ENCODE peak calls at places on chromosomes 3 and 15, in five cellular contexts. One of them, this sample, is unnamed. For H3K9me3, the result is how much of the 10 kb centered on the place peaks cover.

GRCh38 chr3:193207290-193207689 is 33.7 kb upstream of the PLAAT1 start:
- DNase-seq in prostate gland: no peak
- DNase-seq in transverse colon: no peak
- DNase-seq in effector memory CD4-positive, alpha-beta T cell: no peak
- DNase-seq in Karpas-422: no peak
- DNase-seq in this sample: no peak

GRCh38 chr3:147387550-147388394 is 18.6 kb downstream of the ZIC4 start:
- DNase-seq in prostate gland: no peak
- DNase-seq in transverse colon: no peak
- DNase-seq in effector memory CD4-positive, alpha-beta T cell: no peak
- DNase-seq in Karpas-422: no peak
- DNase-seq in this sample: no peak

GRCh38 chr3:27630892-27631291 is 91.2 kb downstream of the EOMES start:
- DNase-seq in prostate gland: no peak
- DNase-seq in transverse colon: no peak
- DNase-seq in effector memory CD4-positive, alpha-beta T cell: no peak
- DNase-seq in Karpas-422: no peak
- DNase-seq in this sample: peak

GRCh38 chr3:151976211-151977050 is 103.0 kb downstream of the SUCNR1 start:
- DNase-seq in prostate gland: no peak
- DNase-seq in transverse colon: no peak
- DNase-seq in effector memory CD4-positive, alpha-beta T cell: no peak
- DNase-seq in Karpas-422: no peak
- DNase-seq in this sample: peak

GRCh38 chr15:38623744-38624143 is 59.1 kb upstream of the RASGRP1 start:
- DNase-seq in prostate gland: no peak
- DNase-seq in transverse colon: no peak
- DNase-seq in effector memory CD4-positive, alpha-beta T cell: no peak
- DNase-seq in Karpas-422: no peak
- DNase-seq in this sample: no peak

GRCh38 chr15:83064859-83065258 is 2.2 kb downstream of the BTBD1 start:
- DNase-seq in prostate gland: no peak
- DNase-seq in transverse colon: no peak
- DNase-seq in effector memory CD4-positive, alpha-beta T cell: no peak
- DNase-seq in Karpas-422: no peak
- DNase-seq in this sample: no peak

GRCh38 chr15:36878745-36879262 is 221.5 kb downstream of the MEIS2 start:
- DNase-seq in prostate gland: no peak
- DNase-seq in transverse colon: no peak
- DNase-seq in effector memory CD4-positive, alpha-beta T cell: no peak
- DNase-seq in Karpas-422: no peak
- DNase-seq in this sample: no peak

GRCh38 chr3:76561494-76562242 is 478.2 kb upstream of the ROBO2 start:
- DNase-seq in prostate gland: no peak
- DNase-seq in transverse colon: no peak
- DNase-seq in effector memory CD4-positive, alpha-beta T cell: no peak
- DNase-seq in Karpas-422: no peak
- DNase-seq in this sample: no peak

GRCh38 chr3:73401058-73401457 is 223.7 kb downstream of the PDZRN3 start:
- DNase-seq in prostate gland: no peak
- DNase-seq in transverse colon: no peak
- DNase-seq in effector memory CD4-positive, alpha-beta T cell: no peak
- DNase-seq in Karpas-422: no peak
- DNase-seq in this sample: no peak

GRCh38 chr3:64612082-64612860 is 75.5 kb downstream of the ADAMTS9 start:
- DNase-seq in prostate gland: no peak
- DNase-seq in transverse colon: peak
- DNase-seq in effector memory CD4-positive, alpha-beta T cell: no peak
- DNase-seq in Karpas-422: no peak
- DNase-seq in this sample: no peak

GRCh38 chr3:40116478-40117162 is 192.9 kb upstream of the EIF1B start:
- DNase-seq in prostate gland: no peak
- DNase-seq in transverse colon: no peak
- DNase-seq in effector memory CD4-positive, alpha-beta T cell: no peak
- DNase-seq in Karpas-422: no peak
- DNase-seq in this sample: no peak

GRCh38 chr3:9783954-9784353 is 8.3 kb downstream of the TADA3 start:
- DNase-seq in prostate gland: no peak
- DNase-seq in transverse colon: no peak
- DNase-seq in effector memory CD4-positive, alpha-beta T cell: no peak
- DNase-seq in Karpas-422: no peak
- DNase-seq in this sample: no peak

GRCh38 chr3:139764936-139765335 is 87.2 kb upstream of the NMNAT3 start:
- DNase-seq in prostate gland: no peak
- DNase-seq in transverse colon: no peak
- DNase-seq in effector memory CD4-positive, alpha-beta T cell: no peak
- DNase-seq in Karpas-422: no peak
- DNase-seq in this sample: no peak

GRCh38 chr3:44862221-44862637 is 517 bp downstream of the TMEM42 start:
- DNase-seq in prostate gland: no peak
- DNase-seq in transverse colon: no peak
- DNase-seq in effector memory CD4-positive, alpha-beta T cell: no peak
- DNase-seq in Karpas-422: peak
- DNase-seq in this sample: no peak

GRCh38 chr15:97009036-97009555 is 678.6 kb downstream of the NR2F2 start:
- DNase-seq in prostate gland: no peak
- DNase-seq in transverse colon: no peak
- DNase-seq in effector memory CD4-positive, alpha-beta T cell: no peak
- DNase-seq in Karpas-422: no peak
- DNase-seq in this sample: no peak

GRCh38 chr3:122793568-122794416 is at the start of gene HSPBAP1:
- DNase-seq in prostate gland: peak
- DNase-seq in transverse colon: peak
- DNase-seq in effector memory CD4-positive, alpha-beta T cell: peak
- DNase-seq in Karpas-422: peak
- DNase-seq in this sample: peak

GRCh38 chr3:179739816-179740594 is 87.2 kb downstream of the USP13 start:
- DNase-seq in prostate gland: no peak
- DNase-seq in transverse colon: no peak
- DNase-seq in effector memory CD4-positive, alpha-beta T cell: no peak
- DNase-seq in Karpas-422: no peak
- DNase-seq in this sample: no peak

GRCh38 chr3:195580733-195581443 is 2.9 kb downstream of the APOD start:
- DNase-seq in prostate gland: no peak
- DNase-seq in transverse colon: no peak
- DNase-seq in effector memory CD4-positive, alpha-beta T cell: no peak
- DNase-seq in Karpas-422: no peak
- DNase-seq in this sample: peak

GRCh38 chr15:86362556-86362955 is 282.9 kb downstream of the AGBL1 start:
- DNase-seq in prostate gland: no peak
- DNase-seq in transverse colon: no peak
- DNase-seq in effector memory CD4-positive, alpha-beta T cell: no peak
- DNase-seq in Karpas-422: no peak
- DNase-seq in this sample: no peak

GRCh38 chr3:153400641-153401040 is 238.6 kb downstream of the RAP2B start:
- DNase-seq in prostate gland: no peak
- DNase-seq in transverse colon: no peak
- DNase-seq in effector memory CD4-positive, alpha-beta T cell: no peak
- DNase-seq in Karpas-422: no peak
- DNase-seq in this sample: no peak

GRCh38 chr3:110414851-110415250 is 656.8 kb upstream of the NECTIN3 start:
- DNase-seq in prostate gland: no peak
- DNase-seq in transverse colon: no peak
- DNase-seq in effector memory CD4-positive, alpha-beta T cell: no peak
- DNase-seq in Karpas-422: no peak
- DNase-seq in this sample: no peak

GRCh38 chr15:43187544-43188155 is 2.4 kb downstream of the CCNDBP1 start:
- DNase-seq in prostate gland: no peak
- DNase-seq in transverse colon: no peak
- DNase-seq in effector memory CD4-positive, alpha-beta T cell: no peak
- DNase-seq in Karpas-422: peak
- DNase-seq in this sample: no peak

GRCh38 chr3:129100274-129100673 is 21.3 kb downstream of the RAB43 start:
- DNase-seq in prostate gland: no peak
- DNase-seq in transverse colon: no peak
- DNase-seq in effector memory CD4-positive, alpha-beta T cell: no peak
- DNase-seq in Karpas-422: no peak
- DNase-seq in this sample: no peak

GRCh38 chr3:119899178-119899511 is 117.2 kb downstream of the NR1I2 start:
- DNase-seq in prostate gland: no peak
- DNase-seq in transverse colon: no peak
- DNase-seq in effector memory CD4-positive, alpha-beta T cell: no peak
- DNase-seq in Karpas-422: no peak
- DNase-seq in this sample: no peak

GRCh38 chr3:123099331-123100191 is 32.7 kb downstream of the PDIA5 start:
- DNase-seq in prostate gland: no peak
- DNase-seq in transverse colon: no peak
- DNase-seq in effector memory CD4-positive, alpha-beta T cell: no peak
- DNase-seq in Karpas-422: no peak
- DNase-seq in this sample: no peak

GRCh38 chr3:195441971-195442572 is 748 bp downstream of the ACAP2 start:
- DNase-seq in prostate gland: peak
- DNase-seq in transverse colon: peak
- DNase-seq in effector memory CD4-positive, alpha-beta T cell: peak
- DNase-seq in Karpas-422: peak
- DNase-seq in this sample: peak

GRCh38 chr15:29093065-29093435 is 176.6 kb downstream of the NSMCE3 start:
- DNase-seq in prostate gland: no peak
- DNase-seq in transverse colon: no peak
- DNase-seq in effector memory CD4-positive, alpha-beta T cell: no peak
- DNase-seq in Karpas-422: no peak
- DNase-seq in this sample: no peak

GRCh38 chr15:90268415-90268814 is 2.9 kb downstream of the NGRN start:
- DNase-seq in prostate gland: no peak
- DNase-seq in transverse colon: no peak
- DNase-seq in effector memory CD4-positive, alpha-beta T cell: no peak
- DNase-seq in Karpas-422: no peak
- DNase-seq in this sample: no peak

GRCh38 chr3:193912621-193913178 is 223.2 kb upstream of the HES1 start:
- DNase-seq in prostate gland: no peak
- DNase-seq in transverse colon: no peak
- DNase-seq in effector memory CD4-positive, alpha-beta T cell: no peak
- DNase-seq in Karpas-422: no peak
- DNase-seq in this sample: no peak

GRCh38 chr15:90087454-90088154 is 14.7 kb downstream of the IDH2 start:
- DNase-seq in prostate gland: no peak
- DNase-seq in transverse colon: peak
- DNase-seq in effector memory CD4-positive, alpha-beta T cell: no peak
- DNase-seq in Karpas-422: peak
- DNase-seq in this sample: no peak

GRCh38 chr15:63374686-63375520 is 6.7 kb downstream of the CA12 start:
- DNase-seq in prostate gland: no peak
- DNase-seq in transverse colon: no peak
- DNase-seq in effector memory CD4-positive, alpha-beta T cell: no peak
- DNase-seq in Karpas-422: no peak
- DNase-seq in this sample: peak

GRCh38 chr15:77030928-77031375 is 36.0 kb downstream of the PSTPIP1 start:
- DNase-seq in prostate gland: no peak
- DNase-seq in transverse colon: peak
- DNase-seq in effector memory CD4-positive, alpha-beta T cell: no peak
- DNase-seq in Karpas-422: no peak
- DNase-seq in this sample: no peak

GRCh38 chr15:77030042-77030927 is 35.4 kb downstream of the PSTPIP1 start:
- DNase-seq in prostate gland: no peak
- DNase-seq in transverse colon: peak
- DNase-seq in effector memory CD4-positive, alpha-beta T cell: no peak
- DNase-seq in Karpas-422: no peak
- DNase-seq in this sample: no peak

GRCh38 chr15:77032647-77033416 is 37.9 kb downstream of the PSTPIP1 start:
- DNase-seq in prostate gland: no peak
- DNase-seq in transverse colon: peak
- DNase-seq in effector memory CD4-positive, alpha-beta T cell: no peak
- DNase-seq in Karpas-422: no peak
- DNase-seq in this sample: no peak

GRCh38 chr15:77032052-77032646 is 37.2 kb downstream of the PSTPIP1 start:
- DNase-seq in prostate gland: no peak
- DNase-seq in transverse colon: peak
- DNase-seq in effector memory CD4-positive, alpha-beta T cell: no peak
- DNase-seq in Karpas-422: no peak
- DNase-seq in this sample: no peak

DNA sequence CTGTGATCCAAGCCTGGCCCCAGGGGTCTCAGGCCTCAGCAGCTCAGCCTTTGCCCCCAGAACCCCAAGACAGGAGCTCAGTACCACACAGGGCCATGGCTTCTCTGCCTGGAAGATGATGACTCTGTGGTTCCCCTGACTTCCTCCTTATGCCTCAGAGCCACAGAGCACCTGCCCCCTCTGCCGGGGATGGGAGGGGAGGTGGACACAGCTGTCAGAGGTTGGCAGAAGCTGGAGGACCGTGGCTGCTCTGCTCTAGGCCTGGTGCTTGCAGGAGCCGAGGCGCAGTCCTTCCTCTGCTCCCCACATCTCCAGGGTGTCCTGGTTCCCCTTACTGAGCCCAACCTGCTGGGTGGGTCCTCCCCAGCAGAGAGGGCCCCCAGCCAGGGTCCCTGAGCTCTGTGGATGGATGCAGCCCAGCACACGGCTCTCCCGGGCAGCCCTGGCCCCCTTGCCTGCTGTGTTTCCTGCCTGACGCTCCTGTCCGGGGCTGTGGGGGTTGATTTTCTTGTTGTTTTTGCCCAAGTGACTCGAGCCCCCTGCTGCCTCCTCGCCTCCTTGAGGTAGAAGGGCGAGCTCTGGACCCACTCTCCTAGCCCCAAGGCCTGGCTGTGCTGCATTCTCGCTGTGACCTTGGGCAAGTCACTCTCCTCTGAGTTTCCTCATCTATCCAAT is 36.6 kb downstream of the PSTPIP1 start:
- DNase-seq in prostate gland: no peak
- DNase-seq in transverse colon: peak
- DNase-seq in effector memory CD4-positive, alpha-beta T cell: no peak
- DNase-seq in Karpas-422: peak
- DNase-seq in this sample: peak
- H3K4me3 ChIP-seq in prostate gland: no peak
- H3K4me3 ChIP-seq in transverse colon: no peak
- H3K4me3 ChIP-seq in effector memory CD4-positive, alpha-beta T cell: no peak
- H3K4me3 ChIP-seq in Karpas-422: no peak
- H3K4me3 ChIP-seq in this sample: no peak

GRCh38 chr15:87522997-87523396 is 733.5 kb downstream of the NTRK3 start:
- DNase-seq in prostate gland: no peak
- DNase-seq in transverse colon: no peak
- DNase-seq in effector memory CD4-positive, alpha-beta T cell: no peak
- DNase-seq in Karpas-422: no peak
- DNase-seq in this sample: no peak
- H3K9me3 ChIP-seq in prostate gland: under half
- H3K9me3 ChIP-seq in transverse colon: under half
- H3K9me3 ChIP-seq in effector memory CD4-positive, alpha-beta T cell: under half
- H3K9me3 ChIP-seq in Karpas-422: under half
- H3K9me3 ChIP-seq in this sample: under half

GRCh38 chr15:31457161-31457560 is 130.5 kb downstream of the KLF13 start:
- DNase-seq in prostate gland: no peak
- DNase-seq in transverse colon: no peak
- DNase-seq in effector memory CD4-positive, alpha-beta T cell: no peak
- DNase-seq in Karpas-422: no peak
- DNase-seq in this sample: no peak
- H3K27ac ChIP-seq in prostate gland: no peak
- H3K27ac ChIP-seq in transverse colon: peak
- H3K27ac ChIP-seq in effector memory CD4-positive, alpha-beta T cell: no peak
- H3K27ac ChIP-seq in Karpas-422: no peak
- H3K27ac ChIP-seq in this sample: no peak

DNA sequence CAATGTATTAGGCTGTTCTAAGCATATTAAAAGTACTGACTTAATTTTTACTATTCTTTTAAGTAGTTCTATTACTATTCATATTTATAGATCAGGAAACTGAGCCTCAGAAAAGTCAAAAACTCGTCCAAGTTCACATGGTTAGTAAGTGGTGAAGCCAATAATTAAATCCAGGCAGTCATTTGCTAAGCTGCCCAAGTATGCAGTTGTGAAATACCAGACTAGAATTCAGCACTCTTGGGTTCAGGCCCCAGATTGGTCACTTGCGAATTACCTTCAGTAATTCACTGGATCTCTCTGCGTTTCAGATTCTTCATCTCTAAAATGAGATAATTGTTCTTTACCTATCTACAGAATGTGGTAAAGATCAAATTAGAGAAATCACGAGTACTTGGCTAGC is 161.9 kb upstream of the CADPS start:
- DNase-seq in prostate gland: no peak
- DNase-seq in transverse colon: no peak
- DNase-seq in effector memory CD4-positive, alpha-beta T cell: no peak
- DNase-seq in Karpas-422: no peak
- DNase-seq in this sample: no peak
- H3K4me3 ChIP-seq in prostate gland: no peak
- H3K4me3 ChIP-seq in transverse colon: no peak
- H3K4me3 ChIP-seq in effector memory CD4-positive, alpha-beta T cell: no peak
- H3K4me3 ChIP-seq in Karpas-422: no peak
- H3K4me3 ChIP-seq in this sample: no peak

This sample was measured in PC-9.